ENCODE peak calls at places on chromosomes 11 and 22, in seven cellular contexts. S, M, Y, T, X, N and Z are unnamed samples. For H3K27me3, the result is how much of the 10 kb centered on the place peaks cover.

GRCh38 chr22:44758970-44759365 is 6.6 kb downstream of the ARHGAP8 start:
- DNase-seq in S (no peak), M (no peak), Y (no peak), T (no peak), X (no peak), N (no peak), Z (no peak)

GRCh38 chr11:43418197-43418596 is 59.5 kb downstream of the TTC17 start:
- DNase-seq in S (no peak), M (peak), Y (no peak), T (no peak), X (no peak), N (no peak), Z (no peak)

GRCh38 chr11:12900496-12900895 is 108.6 kb upstream of the RASSF10 start:
- DNase-seq in S (no peak), M (no peak), Y (peak), T (no peak), X (peak), N (no peak), Z (no peak)

GRCh38 chr22:40332319-40332781 is 13.9 kb upstream of the ADSL start:
- DNase-seq in S (no peak), M (peak), Y (peak), T (peak), X (no peak), N (no peak), Z (no peak)

GRCh38 chr22:42686756-42687491 is 33.7 kb downstream of the A4GALT start:
- DNase-seq in S (no peak), M (no peak), Y (no peak), T (no peak), X (no peak), N (no peak), Z (no peak)

GRCh38 chr11:85844439-85845051 is 10.6 kb upstream of the CCDC83 start:
- DNase-seq in S (no peak), M (no peak), Y (peak), T (no peak), X (peak), N (no peak), Z (no peak)

GRCh38 chr11:46543564-46543963 is 50.3 kb downstream of the AMBRA1 start:
- DNase-seq in S (no peak), M (no peak), Y (no peak), T (no peak), X (no peak), N (no peak), Z (no peak)

GRCh38 chr11:77428598-77428997 is 45.3 kb downstream of the PAK1 start:
- DNase-seq in S (no peak), M (no peak), Y (no peak), T (no peak), X (no peak), N (no peak), Z (no peak)

GRCh38 chr11:121452609-121453150 is at the start of gene SORL1-AS1:
- DNase-seq in S (no peak), M (peak), Y (peak), T (peak), X (peak), N (no peak), Z (no peak)

GRCh38 chr22:41638748-41639147 is 17.7 kb downstream of the XRCC6 start:
- DNase-seq in S (no peak), M (no peak), Y (no peak), T (no peak), X (no peak), N (no peak), Z (no peak)

GRCh38 chr11:104164028-104164520 is at the start of gene PDGFD:
- DNase-seq in S (peak), M (peak), Y (peak), T (peak), X (peak), N (peak), Z (peak)

GRCh38 chr11:36075053-36075452 is 131.2 kb downstream of the LDLRAD3 start:
- DNase-seq in S (no peak), M (no peak), Y (peak), T (no peak), X (no peak), N (no peak), Z (no peak)

GRCh38 chr11:124753207-124753606 is 1.2 kb upstream of the VSIG2 start:
- DNase-seq in S (no peak), M (no peak), Y (no peak), T (no peak), X (no peak), N (no peak), Z (no peak)

GRCh38 chr11:71136095-71136845 is 116.1 kb downstream of the SHANK2 start:
- DNase-seq in S (no peak), M (no peak), Y (no peak), T (no peak), X (no peak), N (no peak), Z (no peak)

GRCh38 chr11:43576834-43577521 is 103.6 kb upstream of the HSD17B12 start:
- DNase-seq in S (no peak), M (peak), Y (peak), T (no peak), X (no peak), N (peak), Z (no peak)

GRCh38 chr11:11027271-11027670 is 169.4 kb upstream of the ZBED5 start:
- DNase-seq in S (no peak), M (no peak), Y (peak), T (no peak), X (no peak), N (no peak), Z (no peak)

GRCh38 chr11:19683141-19683805 is 29.4 kb upstream of the NAV2 start:
- DNase-seq in S (peak), M (no peak), Y (no peak), T (no peak), X (no peak), N (peak), Z (no peak)

GRCh38 chr22:24716602-24717001 is 57.9 kb downstream of the PIWIL3 start:
- DNase-seq in S (no peak), M (no peak), Y (no peak), T (no peak), X (no peak), N (no peak), Z (no peak)

GRCh38 chr11:95556342-95557151 is 233.0 kb downstream of the FAM76B start:
- DNase-seq in S (no peak), M (peak), Y (no peak), T (no peak), X (no peak), N (no peak), Z (no peak)

GRCh38 chr11:16082532-16083055 is 273.8 kb downstream of the SOX6 start:
- DNase-seq in S (no peak), M (no peak), Y (peak), T (no peak), X (no peak), N (no peak), Z (no peak)

GRCh38 chr11:22957890-22958289 is 97.6 kb upstream of the CCDC179 start:
- DNase-seq in S (no peak), M (no peak), Y (peak), T (no peak), X (no peak), N (no peak), Z (no peak)

GRCh38 chr11:6229911-6230310 is 4.5 kb downstream of the FHIP1B start:
- DNase-seq in S (no peak), M (peak), Y (no peak), T (no peak), X (no peak), N (no peak), Z (no peak)

GRCh38 chr11:35683728-35684339 is 21.3 kb downstream of the TRIM44 start:
- DNase-seq in S (no peak), M (no peak), Y (peak), T (no peak), X (no peak), N (no peak), Z (no peak)

GRCh38 chr11:46298699-46299424 is 21.4 kb downstream of the CREB3L1 start:
- DNase-seq in S (no peak), M (no peak), Y (peak), T (no peak), X (no peak), N (no peak), Z (no peak)

GRCh38 chr22:34236527-34236926 is 316.3 kb upstream of the LARGE1 start:
- DNase-seq in S (peak), M (no peak), Y (peak), T (no peak), X (no peak), N (peak), Z (no peak)

GRCh38 chr11:12764187-12764914 is 90.1 kb downstream of the TEAD1 start:
- DNase-seq in S (no peak), M (no peak), Y (no peak), T (no peak), X (no peak), N (no peak), Z (no peak)

GRCh38 chr22:48531108-48531507 is 1296.6 kb downstream of the BRD1 start:
- DNase-seq in S (no peak), M (no peak), Y (no peak), T (no peak), X (no peak), N (no peak), Z (no peak)

GRCh38 chr22:48523761-48524160 is 1303.9 kb downstream of the BRD1 start:
- DNase-seq in S (no peak), M (no peak), Y (no peak), T (no peak), X (no peak), N (no peak), Z (no peak)

GRCh38 chr22:48530666-48531065 is 1297.0 kb downstream of the BRD1 start:
- DNase-seq in S (no peak), M (no peak), Y (no peak), T (no peak), X (no peak), N (no peak), Z (no peak)

GRCh38 chr22:48531721-48532435 is 1295.8 kb downstream of the BRD1 start:
- DNase-seq in S (no peak), M (no peak), Y (no peak), T (no peak), X (no peak), N (no peak), Z (no peak)

GRCh38 chr22:48528221-48528915 is 1299.3 kb downstream of the BRD1 start:
- DNase-seq in S (no peak), M (no peak), Y (no peak), T (no peak), X (no peak), N (no peak), Z (peak)
- H3K27me3 ChIP-seq in S (under half), M (under half), Y (under half), T (under half), X (under half), N (under half), Z (under half)

DNA sequence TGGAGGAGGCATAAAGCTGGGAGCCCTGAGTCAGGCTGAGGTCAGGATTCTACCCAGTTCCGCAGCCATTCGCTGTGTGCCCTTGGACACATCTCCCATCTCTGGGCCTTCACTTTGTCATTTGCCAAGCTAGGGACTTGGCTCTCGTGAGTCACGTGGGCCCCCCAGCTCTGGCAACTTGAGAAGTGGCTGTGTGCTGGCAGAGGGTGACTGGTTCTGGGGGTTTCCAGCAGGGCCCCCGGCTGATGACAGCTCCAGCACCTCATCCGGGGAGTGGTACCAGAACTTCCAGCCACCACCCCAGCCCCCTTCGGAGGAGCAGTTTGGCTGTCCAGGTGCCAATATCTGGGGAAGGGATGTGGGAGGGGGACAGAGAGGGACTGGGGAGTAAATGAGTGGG is 46.6 kb downstream of the CD6 start:
- DNase-seq in S (no peak), M (no peak), Y (no peak), T (no peak), X (no peak), N (no peak), Z (no peak)
- H3K27me3 ChIP-seq in S (under half), M (under half), Y (under half), T (under half), X (under half), N (under half), Z (under half)

GRCh38 chr22:20972014-20972797 is 5.2 kb downstream of the AIFM3 start:
- DNase-seq in S (no peak), M (no peak), Y (no peak), T (no peak), X (no peak), N (no peak), Z (no peak)
- H3K27me3 ChIP-seq in S (under half), M (under half), Y (under half), T (under half), X (under half), N (under half), Z (under half)

GRCh38 chr11:57650739-57651090 is 1.0 kb upstream of the YPEL4 start:
- DNase-seq in S (no peak), M (no peak), Y (peak), T (no peak), X (no peak), N (no peak), Z (no peak)
- H3K27me3 ChIP-seq in S (under half), M (under half), Y (under half), T (under half), X (under half), N (half or more), Z (under half)

DNA sequence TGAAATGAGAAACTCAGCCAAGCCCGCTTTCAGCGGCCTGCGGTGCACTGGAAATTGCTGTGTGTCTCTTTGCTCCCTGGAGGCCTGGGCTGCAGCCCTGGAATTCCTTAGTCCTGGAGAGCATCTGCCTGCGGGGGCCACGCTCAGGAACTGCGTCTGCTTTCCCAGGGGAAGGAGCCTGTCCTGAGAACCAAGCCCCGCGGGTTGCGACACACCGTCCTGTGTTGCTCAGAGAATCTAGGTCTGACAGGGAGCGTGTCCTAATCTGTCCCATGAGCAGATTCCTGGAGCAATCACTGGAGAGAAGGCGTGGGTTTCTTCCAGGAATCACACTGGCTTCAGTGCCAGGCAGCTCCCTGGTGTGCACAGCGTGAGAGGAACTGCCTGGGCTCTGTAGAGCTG is 708.1 kb downstream of the BRD1 start:
- DNase-seq in S (peak), M (no peak), Y (no peak), T (no peak), X (peak), N (no peak), Z (no peak)
- H3K27me3 ChIP-seq in S (under half), M (under half), Y (under half), T (under half), X (under half), N (under half), Z (under half)